ENCODE peak calls at places on chromosomes 12 and 14, in four cellular contexts. P, Q, E and D are unnamed samples.
A peak's percentile ranks its signal among the peaks of the same experiment; 100 is the strongest.

GRCh38 chr12:90945070-90945649 is 9.8 kb downstream of the CCER1 start:
- DNase-seq in P (no peak), Q (peak; percentile 49), E (no peak), D (peak; percentile 57)

GRCh38 chr14:59358105-59358504 is 107.1 kb downstream of the GPR135 start:
- DNase-seq in P (no peak), Q (peak; percentile 67), E (peak; percentile 48), D (peak; percentile 87)

GRCh38 chr12:84056-84455 is 17.5 kb downstream of the IQSEC3 start:
- DNase-seq in P (no peak), Q (no peak), E (no peak), D (no peak)

GRCh38 chr14:20986811-20987210 is 3.0 kb upstream of the METTL17 start:
- DNase-seq in P (no peak), Q (peak; percentile 96), E (peak; percentile 31), D (peak; percentile 95)

GRCh38 chr12:40015360-40015759 is 90.5 kb downstream of the SLC2A13 start:
- DNase-seq in P (no peak), Q (no peak), E (no peak), D (peak; percentile 18)

GRCh38 chr14:96053236-96053599 is 14.1 kb downstream of the C14orf132 start:
- DNase-seq in P (no peak), Q (no peak), E (no peak), D (no peak)

GRCh38 chr12:42463671-42464070 is 125.9 kb downstream of the PRICKLE1 start:
- DNase-seq in P (no peak), Q (no peak), E (no peak), D (no peak)

GRCh38 chr12:126518596-126519200 is 1453.5 kb downstream of the AACS start:
- DNase-seq in P (no peak), Q (no peak), E (no peak), D (no peak)

GRCh38 chr14:99363616-99364290 is 91.8 kb upstream of the BCL11B start:
- DNase-seq in P (no peak), Q (no peak), E (no peak), D (no peak)

GRCh38 chr12:68359669-68360068 is 27.5 kb upstream of the MDM1 start:
- DNase-seq in P (no peak), Q (no peak), E (no peak), D (peak; percentile 9)

GRCh38 chr12:127355061-127355820 is 911.7 kb upstream of the TMEM132C start:
- DNase-seq in P (no peak), Q (no peak), E (no peak), D (peak; percentile 58)

GRCh38 chr14:73221945-73222344 is 15.4 kb upstream of the PAPLN start:
- DNase-seq in P (no peak), Q (peak; percentile 59), E (no peak), D (peak; percentile 67)

GRCh38 chr12:22284871-22285270 is 49.6 kb downstream of the ST8SIA1 start:
- DNase-seq in P (no peak), Q (peak; percentile 11), E (no peak), D (peak; percentile 63)

GRCh38 chr14:64725879-64726584 is 21.8 kb downstream of the PLEKHG3 start:
- DNase-seq in P (no peak), Q (no peak), E (no peak), D (no peak)

GRCh38 chr12:99911076-99911475 is 73.7 kb downstream of the ANKS1B start:
- DNase-seq in P (no peak), Q (peak; percentile 89), E (peak; percentile 23), D (peak; percentile 84)

GRCh38 chr12:130970165-130970907 is 16.6 kb downstream of the ADGRD1 start:
- DNase-seq in P (no peak), Q (no peak), E (no peak), D (no peak)

GRCh38 chr12:42961395-42961794 is 371.8 kb upstream of the PRICKLE1 start:
- DNase-seq in P (no peak), Q (peak; percentile 64), E (no peak), D (peak; percentile 91)

GRCh38 chr12:3436496-3437060 is 54.4 kb upstream of the PRMT8 start:
- DNase-seq in P (no peak), Q (no peak), E (no peak), D (no peak)

GRCh38 chr12:59452259-59452658 is 143.6 kb upstream of the SLC16A7 start:
- DNase-seq in P (no peak), Q (peak; percentile 85), E (no peak), D (peak; percentile 53)

GRCh38 chr14:100547633-100548294 is 39.5 kb downstream of the BEGAIN start:
- DNase-seq in P (peak; percentile 37), Q (peak; percentile 21), E (peak; percentile 67), D (peak; percentile 68)

GRCh38 chr14:57707219-57707618 is 158.7 kb downstream of the SLC35F4 start:
- DNase-seq in P (no peak), Q (no peak), E (no peak), D (no peak)

GRCh38 chr12:129190827-129191226 is 337.5 kb downstream of the GLT1D1 start:
- DNase-seq in P (no peak), Q (no peak), E (no peak), D (no peak)

GRCh38 chr12:113639474-113639873 is 167.8 kb upstream of the LHX5 start:
- DNase-seq in P (no peak), Q (no peak), E (no peak), D (no peak)

GRCh38 chr14:32087173-32087861 is 10.2 kb downstream of the ARHGAP5 start:
- DNase-seq in P (no peak), Q (peak; percentile 43), E (no peak), D (no peak)

GRCh38 chr12:40055776-40056175 is 50.1 kb downstream of the SLC2A13 start:
- DNase-seq in P (no peak), Q (no peak), E (no peak), D (no peak)

GRCh38 chr12:50085615-50085928 is 430 bp downstream of the SMARCD1 start:
- DNase-seq in P (no peak), Q (no peak), E (no peak), D (no peak)

GRCh38 chr12:84791444-84791843 is 121.2 kb downstream of the SLC6A15 start:
- DNase-seq in P (no peak), Q (no peak), E (no peak), D (no peak)

GRCh38 chr14:54011001-54011400 is 54.4 kb upstream of the BMP4 start:
- DNase-seq in P (no peak), Q (peak; percentile 7), E (no peak), D (no peak)

GRCh38 chr12:16939871-16940306 is 333.9 kb upstream of the LMO3 start:
- DNase-seq in P (no peak), Q (peak; percentile 8), E (no peak), D (peak; percentile 82)

GRCh38 chr14:69038449-69039286 is 59.6 kb upstream of the ACTN1 start:
- DNase-seq in P (no peak), Q (peak; percentile 88), E (no peak), D (peak; percentile 83)

GRCh38 chr14:33587761-33588160 is 363.1 kb downstream of the EGLN3 start:
- DNase-seq in P (no peak), Q (no peak), E (no peak), D (no peak)

GRCh38 chr12:112122823-112123690 is 2.3 kb upstream of the TRAFD1 start:
- DNase-seq in P (no peak), Q (peak; percentile 98), E (no peak), D (peak; percentile 76)
- H3K4me3 ChIP-seq in P (no peak overlapping the region), Q (no peak overlapping the region), E (no peak overlapping the region), D (no peak overlapping the region)

DNA sequence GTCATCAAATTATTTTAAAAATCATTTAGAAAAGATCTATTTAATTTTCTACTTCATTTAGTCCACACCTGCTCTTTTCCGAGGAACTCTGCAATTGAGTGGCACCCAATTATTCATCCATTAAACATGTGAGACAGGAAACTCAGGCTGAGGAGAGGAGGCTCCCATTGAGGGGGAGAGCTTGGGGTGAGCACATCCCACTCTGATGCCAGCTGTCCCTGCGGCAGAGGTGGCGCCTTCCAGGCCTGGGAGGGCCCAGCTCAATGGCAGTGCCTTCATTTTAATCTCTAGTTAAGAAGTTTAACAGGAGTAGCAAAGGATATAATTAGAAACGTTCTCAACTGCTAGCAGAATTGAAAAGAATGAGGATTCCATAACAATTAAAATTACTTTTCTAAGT is 92.0 kb downstream of the ITPR2 start:
- DNase-seq in P (no peak), Q (no peak), E (no peak), D (peak; percentile 22)
- H3K4me3 ChIP-seq in P (no peak overlapping the region), Q (no peak overlapping the region), E (no peak overlapping the region), D (no peak overlapping the region)

DNA sequence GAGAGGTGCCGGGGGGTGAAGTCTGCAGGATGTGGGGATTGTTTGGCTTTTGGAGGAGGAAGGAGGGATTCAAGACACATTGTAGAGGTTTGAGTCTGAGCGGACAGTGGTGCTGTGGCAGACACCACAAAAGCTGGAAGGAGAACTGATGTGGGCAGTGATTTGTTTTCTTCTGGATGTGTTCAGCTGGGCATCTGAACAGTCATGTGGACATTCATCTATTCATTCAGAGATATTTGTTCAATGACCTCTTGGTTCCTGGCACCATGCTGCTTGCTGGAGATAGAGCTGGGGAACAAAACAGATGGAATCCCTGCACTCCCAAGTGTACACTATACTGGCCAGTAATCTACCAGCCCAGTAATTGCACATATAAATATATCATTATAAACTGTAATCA is 64.0 kb downstream of the PTPN11 start:
- DNase-seq in P (no peak), Q (no peak), E (no peak), D (no peak)
- H3K4me3 ChIP-seq in P (no peak overlapping the region), Q (no peak overlapping the region), E (no peak overlapping the region), D (no peak overlapping the region)

GRCh38 chr12:123532021-123532420 is 1.5 kb downstream of the RILPL1 start:
- DNase-seq in P (no peak), Q (peak; percentile 10), E (peak; percentile 41), D (peak; percentile 39)
- H3K4me3 ChIP-seq in P (no peak overlapping the region), Q (peak overlapping the region; percentile 6), E (peak overlapping the region; percentile 93), D (no peak overlapping the region)